ENCODE peak calls at places on chromosome 13, in five cellular contexts. D, N, T, B and X are unnamed samples.

GRCh38 chr13:95091755-95092154 is 209.5 kb downstream of the ABCC4 start:
- DNase-seq in B (no peak), D (no peak), N (no peak), T (no peak), X (no peak)

GRCh38 chr13:101415358-101416174 is 742 bp downstream of the NALCN start:
- DNase-seq in B (no peak), D (no peak), T (no peak), N (no peak), X (no peak)

GRCh38 chr13:83752141-83752540 is 130.1 kb downstream of the SLITRK1 start:
- DNase-seq in N (no peak), B (no peak), D (no peak), T (peak; percentile 16), X (no peak)

GRCh38 chr13:23960566-23961156 is 63.4 kb upstream of the C1QTNF9B start:
- DNase-seq in N (no peak), B (no peak), D (no peak), T (peak; percentile 30), X (peak; percentile 50)

GRCh38 chr13:44312898-44313551 is 60.6 kb upstream of the SERP2 start:
- DNase-seq in D (no peak), N (peak; percentile 14), T (peak; percentile 14), B (no peak), X (no peak)

GRCh38 chr13:30998548-30999140 is 66.2 kb downstream of the TEX26 start:
- DNase-seq in N (no peak), B (no peak), T (no peak), D (no peak), X (no peak)

GRCh38 chr13:71871180-71871754 is 4.3 kb upstream of the DACH1 start:
- DNase-seq in T (no peak), N (no peak), D (no peak), B (no peak), X (no peak)

GRCh38 chr13:39930544-39931444 is 275.3 kb downstream of the COG6 start:
- DNase-seq in B (no peak), T (no peak), D (no peak), N (no peak), X (no peak)

GRCh38 chr13:63512095-63512494 is 2096.4 kb upstream of the PCDH20 start:
- DNase-seq in N (no peak), T (no peak), B (no peak), D (no peak), X (no peak)

GRCh38 chr13:26473571-26474230 is 83.8 kb upstream of the WASF3 start:
- DNase-seq in T (no peak), N (no peak), B (no peak), D (no peak), X (no peak)

GRCh38 chr13:106416645-106417044 is 118.8 kb downstream of the EFNB2 start:
- DNase-seq in D (no peak), B (no peak), T (no peak), N (no peak), X (peak; percentile 4)

GRCh38 chr13:44989941-44990340 is 603 bp downstream of the GPALPP1 start:
- DNase-seq in B (no peak), N (peak; percentile 5), T (no peak), D (no peak), X (peak; percentile 31)

GRCh38 chr13:99320693-99321481 is 13.7 kb upstream of the GPR183 start:
- DNase-seq in N (no peak), D (no peak), T (no peak), B (no peak), X (peak; percentile 73)

GRCh38 chr13:53200498-53201453 is 172.2 kb downstream of the OLFM4 start:
- DNase-seq in B (peak; percentile 62), T (no peak), D (no peak), N (no peak), X (no peak)

GRCh38 chr13:101204270-101205011 is 211.9 kb downstream of the NALCN start:
- DNase-seq in D (no peak), N (no peak), T (no peak), B (no peak), X (no peak)

GRCh38 chr13:20714563-20715339 is 11.3 kb downstream of the IL17D start:
- DNase-seq in N (no peak), D (no peak), B (no peak), T (no peak), X (no peak)

GRCh38 chr13:20714161-20714560 is 10.7 kb downstream of the IL17D start:
- DNase-seq in T (no peak), D (no peak), N (no peak), B (no peak), X (no peak)

GRCh38 chr13:20715340-20715732 is 11.8 kb downstream of the IL17D start:
- DNase-seq in T (no peak), N (no peak), B (no peak), D (no peak), X (no peak)

GRCh38 chr13:20713014-20713376 is 9.5 kb downstream of the IL17D start:
- DNase-seq in T (no peak), D (no peak), N (no peak), B (no peak), X (no peak)

DNA sequence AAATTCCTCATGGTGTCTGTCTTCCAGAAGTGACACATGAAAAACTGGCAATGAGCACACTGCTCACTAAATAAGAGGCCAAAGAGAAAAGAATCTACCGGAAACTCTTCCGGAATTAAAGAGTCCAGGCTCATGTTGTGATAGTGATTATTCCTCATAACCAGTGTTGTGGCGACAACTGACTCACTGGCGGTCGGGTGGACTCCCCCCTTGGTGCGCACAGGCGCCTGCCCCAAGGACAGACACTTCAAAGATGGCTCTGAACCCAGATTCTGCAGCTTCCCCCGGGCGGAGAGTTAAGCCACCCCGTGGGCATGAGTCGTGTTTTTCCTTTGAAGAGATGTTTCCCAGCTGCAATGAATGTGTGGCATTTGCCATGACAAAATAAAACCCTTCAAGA is 10.3 kb downstream of the IL17D start:
- DNase-seq in T (no peak), D (no peak), N (no peak), B (no peak), X (peak; percentile 38)
- H3K4me3 ChIP-seq in T (peak overlapping the region; percentile 22), D (no peak overlapping the region), N (no peak overlapping the region), B (no peak overlapping the region), X (no peak overlapping the region)

GRCh38 chr13:43237616-43238015 is 214.2 kb downstream of the DNAJC15 start:
- DNase-seq in N (no peak), T (no peak), D (no peak), B (no peak), X (no peak)

GRCh38 chr13:43238341-43239083 is 215.1 kb downstream of the DNAJC15 start:
- DNase-seq in B (no peak), N (no peak), D (no peak), T (no peak), X (no peak)

GRCh38 chr13:43232866-43233265 is 209.5 kb downstream of the DNAJC15 start:
- DNase-seq in D (no peak), N (no peak), T (no peak), B (no peak), X (no peak)

GRCh38 chr13:43232144-43232840 is 208.9 kb downstream of the DNAJC15 start:
- DNase-seq in T (no peak), N (no peak), D (no peak), B (no peak), X (no peak)

DNA sequence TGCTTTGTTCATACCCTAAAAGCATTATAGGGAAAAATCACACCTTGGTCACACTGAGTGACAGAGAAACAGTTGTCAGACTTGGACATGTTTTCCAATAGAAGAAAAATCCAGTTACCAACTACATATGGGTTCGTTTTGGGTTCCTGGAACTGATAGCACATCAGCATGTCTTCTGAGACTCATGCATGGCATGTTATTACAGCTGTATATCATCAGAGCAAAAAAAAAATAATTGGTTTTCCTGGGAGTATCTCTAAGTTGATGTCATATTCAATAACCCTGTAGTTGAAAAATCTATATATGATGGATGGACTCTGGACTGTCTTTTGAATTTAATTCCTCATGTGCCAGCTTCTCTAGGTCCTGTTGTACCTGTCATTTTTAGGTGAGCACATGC is 211.6 kb downstream of the DNAJC15 start:
- DNase-seq in N (no peak), T (no peak), D (no peak), B (no peak), X (no peak)
- TF ChIP-seq MAX in N (no peak), T (no peak), D (no peak), B (no peak), X (no peak)

DNA sequence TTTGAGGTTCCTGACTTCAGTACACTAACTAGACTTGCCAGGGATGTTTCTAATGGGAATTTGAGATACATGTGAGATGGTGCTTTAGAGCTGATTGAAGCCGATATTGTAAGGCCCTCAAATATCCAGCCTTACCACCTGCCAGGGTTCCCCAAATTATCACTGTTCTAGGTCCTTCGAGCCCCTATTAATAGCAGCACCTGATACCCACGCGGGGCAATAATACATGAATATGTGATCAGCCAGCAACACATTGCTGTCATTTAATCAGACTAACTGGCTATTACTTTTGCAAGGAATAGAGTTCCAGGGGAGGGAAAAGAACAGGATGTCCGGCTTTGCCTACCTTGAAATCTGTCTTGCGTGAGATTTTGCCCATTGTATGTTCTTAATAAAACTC is 5.1 kb downstream of the RGCC start:
- DNase-seq in N (no peak), T (no peak), B (no peak), D (no peak), X (no peak)
- H3K4me3 ChIP-seq in N (no peak overlapping the region), T (no peak overlapping the region), B (no peak overlapping the region), D (no peak overlapping the region), X (no peak overlapping the region)

DNA sequence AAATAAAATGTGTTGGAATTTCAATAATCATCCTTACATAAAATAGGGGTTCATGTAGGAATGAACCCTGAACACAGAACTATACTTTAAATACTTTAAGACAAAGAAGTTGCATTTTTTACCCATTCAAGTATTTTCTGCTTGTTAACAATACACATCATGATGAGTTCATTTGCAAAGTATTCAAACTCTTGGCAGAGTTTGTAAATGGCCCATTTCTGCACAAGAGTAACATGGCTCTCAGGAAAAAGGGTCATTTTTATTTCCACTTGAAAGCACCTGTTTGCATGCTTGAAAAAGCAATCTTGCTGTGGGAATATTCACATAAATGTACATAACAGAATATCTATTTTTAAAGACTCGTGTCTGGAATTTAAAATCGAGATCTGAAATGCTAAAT is 18.1 kb downstream of the ESD start:
- DNase-seq in B (no peak), T (no peak), D (no peak), N (no peak), X (no peak)
- TF ChIP-seq MAX in B (no peak), T (no peak), D (no peak), N (no peak), X (no peak)

GRCh38 chr13:78587395-78587794 is 16.0 kb downstream of the POU4F1 start:
- DNase-seq in B (no peak), N (no peak), T (no peak), D (no peak), X (no peak)
- H3K4me3 ChIP-seq in B (peak overlapping the region; percentile 41), N (no peak overlapping the region), T (no peak overlapping the region), D (no peak overlapping the region), X (no peak overlapping the region)

DNA sequence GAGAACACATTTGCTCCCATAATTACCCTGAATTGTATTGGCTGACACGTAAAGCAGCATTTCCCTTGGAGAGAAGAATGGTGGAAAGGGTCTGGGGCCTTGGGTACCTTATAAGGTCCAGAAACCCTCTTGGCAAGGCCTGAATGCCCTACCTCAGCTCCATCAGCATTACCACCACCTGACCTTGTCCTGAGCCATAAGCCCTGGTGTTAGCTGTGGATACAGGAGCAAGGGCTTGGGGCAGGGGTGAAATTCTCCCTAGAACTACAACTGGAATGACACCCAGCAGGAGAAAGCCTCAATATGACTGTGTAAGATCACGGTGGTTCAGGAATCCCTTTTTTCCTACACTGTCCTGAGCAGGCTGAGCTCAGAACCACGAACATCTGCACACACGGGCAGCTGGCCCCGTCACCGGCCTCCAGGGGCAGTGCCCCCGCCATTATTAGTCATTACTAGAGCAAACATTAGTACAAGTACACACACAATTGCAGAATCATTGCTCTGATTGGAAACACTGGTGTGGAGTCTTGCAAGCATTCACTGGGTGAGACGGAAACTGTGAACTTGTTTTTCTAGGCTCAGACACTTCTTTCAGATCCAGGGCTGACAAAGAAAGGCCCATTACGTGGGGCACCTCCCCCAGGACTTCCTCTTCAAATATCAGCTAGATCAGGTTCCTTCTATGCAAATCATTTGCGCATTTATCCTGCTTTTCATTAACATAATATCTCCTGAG is 26.7 kb upstream of the MTIF3 start:
- DNase-seq in D (no peak), B (no peak), T (peak; percentile 76), N (peak; percentile 52), X (peak; percentile 25)
- TF ChIP-seq MAX in D (no peak), B (no peak), T (no peak), N (no peak), X (no peak)